ENCODE peak calls at places on chromosome 2, in nine cellular contexts. B is epithelial cell of esophagus, O is A673, P is brain microvascular endothelial cell, R is cardiac fibroblast, C is AG10803, K is upper lobe of right lung, V is AG09319, L is A549. J is an unnamed sample.

GRCh38 chr2:150391779-150392178 is 95.7 kb downstream of the RND3 start:
- DNase-seq in B (no peak), O (no peak), P (no peak), R (no peak), C (peak), K (no peak), V (no peak), L (no peak), J (peak)

GRCh38 chr2:156476516-156477206 is 40.5 kb downstream of the GPD2 start:
- DNase-seq in B (peak), O (no peak), P (peak), R (peak), C (peak), K (no peak), V (no peak), L (no peak), J (peak)

GRCh38 chr2:200578778-200579177 is 7.0 kb upstream of the AOX1 start:
- DNase-seq in B (peak), O (peak), P (peak), R (peak), C (peak), K (no peak), V (no peak), L (peak), J (peak)

GRCh38 chr2:80169811-80170594 is 134.5 kb downstream of the LRRTM1 start:
- DNase-seq in B (no peak), O (no peak), P (no peak), R (no peak), C (no peak), K (no peak), V (no peak), L (no peak), J (no peak)

GRCh38 chr2:130918421-130918820 is 81.7 kb downstream of the ARHGEF4 start:
- DNase-seq in B (no peak), O (no peak), P (no peak), R (no peak), C (no peak), K (no peak), V (no peak), L (no peak), J (no peak)

GRCh38 chr2:73925033-73925704 is 1.5 kb upstream of the DGUOK start:
- DNase-seq in B (no peak), O (peak), P (no peak), R (no peak), C (no peak), K (no peak), V (no peak), L (peak), J (no peak)

GRCh38 chr2:150792780-150793300 is 305.4 kb upstream of the RND3 start:
- DNase-seq in B (no peak), O (no peak), P (no peak), R (no peak), C (no peak), K (peak), V (no peak), L (no peak), J (no peak)

GRCh38 chr2:239857591-239857990 is 167.6 kb downstream of the NDUFA10 start:
- DNase-seq in B (no peak), O (no peak), P (no peak), R (no peak), C (no peak), K (no peak), V (no peak), L (no peak), J (no peak)

GRCh38 chr2:157790780-157791179 is 85.3 kb downstream of the ACVR1 start:
- DNase-seq in B (no peak), O (no peak), P (no peak), R (no peak), C (no peak), K (no peak), V (no peak), L (no peak), J (no peak)

GRCh38 chr2:16860627-16861026 is 195.0 kb upstream of the CYRIA start:
- DNase-seq in B (peak), O (no peak), P (no peak), R (no peak), C (no peak), K (no peak), V (no peak), L (no peak), J (no peak)

GRCh38 chr2:231530099-231531085 is at the start of gene NMUR1:
- DNase-seq in B (peak), O (peak), P (no peak), R (peak), C (no peak), K (peak), V (no peak), L (peak), J (peak)

GRCh38 chr2:208311954-208312353 is 45.9 kb downstream of the PIKFYVE start:
- DNase-seq in B (peak), O (peak), P (peak), R (no peak), C (peak), K (no peak), V (no peak), L (no peak), J (no peak)

GRCh38 chr2:37211939-37212338 is 15.6 kb downstream of the CEBPZOS start:
- DNase-seq in B (no peak), O (no peak), P (no peak), R (no peak), C (no peak), K (no peak), V (no peak), L (no peak), J (peak)

GRCh38 chr2:100786297-100786658 is 33.7 kb upstream of the NPAS2 start:
- DNase-seq in B (peak), O (no peak), P (peak), R (peak), C (peak), K (peak), V (peak), L (peak), J (peak)

GRCh38 chr2:42021490-42021889 is 26.3 kb upstream of the PKDCC start:
- DNase-seq in B (no peak), O (no peak), P (peak), R (peak), C (peak), K (no peak), V (no peak), L (peak), J (peak)

GRCh38 chr2:106096446-106097369 is 97.4 kb downstream of the UXS1 start:
- DNase-seq in B (no peak), O (no peak), P (no peak), R (no peak), C (no peak), K (no peak), V (no peak), L (no peak), J (no peak)

GRCh38 chr2:47072728-47073191 is 82.3 kb downstream of the STPG4 start:
- DNase-seq in B (no peak), O (no peak), P (no peak), R (peak), C (no peak), K (peak), V (no peak), L (no peak), J (no peak)

GRCh38 chr2:138726681-138727080 is 53.5 kb downstream of the NXPH2 start:
- DNase-seq in B (peak), O (no peak), P (no peak), R (no peak), C (no peak), K (no peak), V (no peak), L (no peak), J (no peak)

GRCh38 chr2:10300997-10301945 is 1.4 kb upstream of the HPCAL1 start:
- DNase-seq in B (no peak), O (no peak), P (no peak), R (no peak), C (no peak), K (no peak), V (no peak), L (no peak), J (no peak)

GRCh38 chr2:56128235-56128634 is 55.6 kb upstream of the CCDC85A start:
- DNase-seq in B (peak), O (no peak), P (no peak), R (no peak), C (no peak), K (no peak), V (no peak), L (no peak), J (no peak)

GRCh38 chr2:56132138-56132537 is 51.7 kb upstream of the CCDC85A start:
- DNase-seq in B (peak), O (peak), P (peak), R (peak), C (peak), K (no peak), V (no peak), L (peak), J (peak)

GRCh38 chr2:56127773-56128170 is 56.0 kb upstream of the CCDC85A start:
- DNase-seq in B (peak), O (peak), P (no peak), R (no peak), C (no peak), K (no peak), V (no peak), L (no peak), J (no peak)

GRCh38 chr2:56133441-56133840 is 50.3 kb upstream of the CCDC85A start:
- DNase-seq in B (no peak), O (no peak), P (no peak), R (no peak), C (no peak), K (no peak), V (no peak), L (no peak), J (no peak)

DNA sequence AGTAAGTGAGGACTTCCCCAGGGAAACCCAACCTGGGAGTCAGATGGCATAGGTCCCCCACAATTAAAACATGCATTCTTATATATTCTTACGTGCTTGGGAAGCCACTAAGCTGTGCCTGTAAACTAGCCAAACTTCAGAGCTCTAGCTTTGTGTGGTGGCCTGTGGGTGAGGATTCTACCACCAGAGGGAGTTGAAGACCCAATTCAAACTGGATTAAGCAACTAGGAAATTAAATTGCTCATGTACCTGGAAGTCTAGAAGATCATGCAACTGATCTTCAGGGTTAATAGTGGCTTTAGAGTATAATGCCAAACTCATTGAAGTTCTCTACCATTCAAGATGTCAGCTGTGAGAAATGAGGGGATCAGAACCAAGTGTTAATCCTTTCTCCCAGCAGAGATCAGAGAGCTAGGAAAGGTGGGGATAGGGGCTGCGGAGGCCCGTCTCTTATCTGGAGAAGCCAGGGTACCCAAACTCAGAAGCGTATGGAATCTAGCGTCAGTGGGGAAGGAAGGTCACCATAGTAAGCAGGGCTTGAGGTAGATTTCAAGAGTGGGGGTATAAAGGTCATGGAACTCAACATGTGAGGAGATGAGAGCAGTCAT is 53.2 kb upstream of the CCDC85A start:
- DNase-seq in B (peak), O (peak), P (peak), R (peak), C (peak), K (no peak), V (peak), L (peak), J (peak)
- TF ChIP-seq CTCF in B (peak), O (peak), P (peak), R (peak), C (peak), K (peak), V (peak), L (peak), J (peak)

DNA sequence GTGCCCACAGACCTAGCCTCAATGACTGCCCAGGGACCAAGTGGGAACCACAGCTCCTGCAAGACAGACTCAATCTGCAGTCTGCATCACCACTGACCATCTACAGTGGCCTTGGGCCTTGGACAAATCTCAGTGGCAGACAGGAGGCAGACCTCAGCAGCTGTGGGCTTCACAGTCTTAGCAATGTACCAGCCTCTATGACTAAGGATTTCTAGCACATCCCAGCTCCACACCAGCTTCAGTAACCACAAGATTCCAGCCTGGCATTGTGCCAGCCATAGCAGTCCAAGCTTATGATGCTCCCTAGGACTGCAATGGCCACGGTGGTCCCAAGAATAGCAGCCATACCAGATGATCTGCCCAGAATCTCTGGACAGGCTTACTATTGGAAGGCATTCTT is 19.6 kb upstream of the WDR75 start:
- DNase-seq in B (peak), O (peak), P (peak), R (peak), C (peak), K (no peak), V (no peak), L (peak), J (peak)
- TF ChIP-seq CTCF in B (no peak), O (no peak), P (peak), R (peak), C (no peak), K (no peak), V (no peak), L (no peak), J (peak)

DNA sequence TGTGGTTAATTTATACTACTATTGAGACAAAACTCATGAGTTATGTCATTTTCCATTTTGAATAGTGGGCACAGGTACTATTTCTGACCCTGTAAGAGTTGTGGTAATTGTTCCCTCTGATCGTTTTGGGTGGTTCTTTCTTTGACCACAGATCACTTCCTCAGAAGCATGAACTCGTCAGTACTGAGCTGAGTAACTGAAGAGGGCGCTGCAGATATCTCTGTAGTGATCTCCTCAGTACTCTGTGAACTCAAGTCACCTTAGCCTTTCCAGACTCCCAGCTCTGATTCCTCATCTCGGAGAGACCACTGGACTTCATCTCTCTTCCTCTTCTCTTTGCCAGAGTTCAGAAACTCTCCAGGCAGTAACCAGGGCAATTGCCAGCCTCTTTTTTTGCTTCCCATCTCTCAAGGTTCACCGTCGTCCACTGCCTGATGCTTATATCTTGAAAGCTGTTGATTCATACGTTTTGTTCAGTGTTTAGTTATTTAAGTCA is 9.4 kb upstream of the IL1RL1 start:
- DNase-seq in B (peak), O (peak), P (no peak), R (peak), C (no peak), K (no peak), V (no peak), L (peak), J (peak)
- TF ChIP-seq CTCF in B (peak), O (peak), P (peak), R (peak), C (no peak), K (peak), V (peak), L (no peak), J (peak)

GRCh38 chr2:4980989-4981388 is 711.2 kb upstream of the SOX11 start:
- DNase-seq in B (no peak), O (no peak), P (no peak), R (no peak), C (no peak), K (no peak), V (no peak), L (no peak), J (no peak)
- TF ChIP-seq CTCF in B (no peak), O (no peak), P (no peak), R (no peak), C (no peak), K (no peak), V (no peak), L (no peak), J (no peak)

DNA sequence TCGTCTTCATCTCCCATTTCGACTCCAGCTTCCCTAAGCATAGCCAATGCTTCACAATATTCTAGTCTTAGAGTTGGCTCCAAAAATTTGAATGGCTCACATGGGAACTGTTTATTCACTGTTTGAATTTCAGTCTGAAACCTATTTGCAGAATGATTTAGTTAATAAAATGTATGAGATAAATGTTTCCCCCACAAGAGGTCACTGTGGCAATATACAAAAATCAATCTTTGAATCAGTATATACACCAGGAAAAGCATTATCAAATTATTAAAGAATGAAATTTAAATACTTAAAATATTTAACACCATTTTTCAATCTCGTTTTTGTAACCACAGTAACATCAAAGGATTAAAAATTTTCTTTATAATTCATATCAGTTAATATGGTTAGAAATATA is 40.0 kb upstream of the MCM6 start:
- DNase-seq in B (peak), O (peak), P (no peak), R (peak), C (peak), K (no peak), V (peak), L (peak), J (peak)
- TF ChIP-seq CTCF in B (peak), O (peak), P (peak), R (peak), C (peak), K (peak), V (peak), L (peak), J (peak)

GRCh38 chr2:55063713-55064323 is 13.6 kb upstream of the RTN4 start:
- DNase-seq in B (peak), O (no peak), P (no peak), R (no peak), C (no peak), K (no peak), V (no peak), L (peak), J (no peak)
- TF ChIP-seq CTCF in B (no peak), O (peak), P (peak), R (peak), C (no peak), K (peak), V (no peak), L (peak), J (peak)

GRCh38 chr2:154439156-154439555 is 259.3 kb upstream of the KCNJ3 start:
- DNase-seq in B (no peak), O (peak), P (no peak), R (no peak), C (no peak), K (no peak), V (no peak), L (no peak), J (no peak)
- TF ChIP-seq CTCF in B (peak), O (peak), P (peak), R (peak), C (no peak), K (peak), V (no peak), L (peak), J (no peak)

GRCh38 chr2:203805485-203805838 is 62.1 kb upstream of the CTLA4 start:
- DNase-seq in B (no peak), O (no peak), P (no peak), R (no peak), C (no peak), K (no peak), V (no peak), L (no peak), J (no peak)
- TF ChIP-seq CTCF in B (no peak), O (no peak), P (no peak), R (no peak), C (no peak), K (no peak), V (no peak), L (no peak), J (no peak)

J was measured in fibroblast of villous mesenchyme.